ENCODE peak calls at places on chromosomes 3 and 15, in five cellular contexts. M is fibroblast of the aortic adventitia, S is neural crest cell, E is colonic mucosa, W is fibroblast of lung. L is an unnamed sample.

GRCh38 chr15:87816811-87817210 is 439.7 kb downstream of the NTRK3 start:
- DNase-seq in M (peak; percentile 96), S (no peak), E (no peak), W (peak; percentile 84), L (no peak)

GRCh38 chr3:175564335-175564734 is 705.2 kb downstream of the NAALADL2 start:
- DNase-seq in M (peak; percentile 3), S (no peak), E (no peak), W (peak; percentile 68), L (no peak)

GRCh38 chr3:104711435-104711834 is 655.3 kb upstream of the ALCAM start:
- DNase-seq in M (no peak), S (no peak), E (no peak), W (no peak), L (no peak)

GRCh38 chr3:170539886-170540285 is 46.0 kb downstream of the SLC7A14 start:
- DNase-seq in M (no peak), S (no peak), E (no peak), W (no peak), L (no peak)

GRCh38 chr3:165725296-165725695 is 111.9 kb downstream of the BCHE start:
- DNase-seq in M (peak; percentile 9), S (no peak), E (no peak), W (no peak), L (no peak)

GRCh38 chr3:172653004-172653403 is 57.9 kb downstream of the NCEH1 start:
- DNase-seq in M (no peak), S (no peak), E (no peak), W (no peak), L (no peak)

GRCh38 chr3:123788706-123789105 is 95.4 kb downstream of the MYLK start:
- DNase-seq in M (peak; percentile 52), S (no peak), E (no peak), W (no peak), L (no peak)

GRCh38 chr15:66630801-66631351 is 65.1 kb upstream of the LCTL start:
- DNase-seq in M (no peak), S (no peak), E (no peak), W (no peak), L (no peak)

GRCh38 chr3:129398803-129399144 is 29.7 kb downstream of the EFCAB12 start:
- DNase-seq in M (no peak), S (peak; percentile 9), E (peak; percentile 31), W (peak; percentile 21), L (peak; percentile 29)

GRCh38 chr3:156681003-156681402 is 6.6 kb downstream of the TIPARP start:
- DNase-seq in M (peak; percentile 89), S (no peak), E (no peak), W (peak; percentile 86), L (no peak)

GRCh38 chr3:141147657-141148056 is 84.0 kb upstream of the PXYLP1 start:
- DNase-seq in M (no peak), S (no peak), E (no peak), W (no peak), L (no peak)

GRCh38 chr15:31256385-31257265 is 70.0 kb upstream of the KLF13 start:
- DNase-seq in M (no peak), S (no peak), E (no peak), W (no peak), L (no peak)

GRCh38 chr3:29212789-29213433 is 68.0 kb upstream of the RBMS3 start:
- DNase-seq in M (no peak), S (no peak), E (no peak), W (no peak), L (no peak)

GRCh38 chr3:106208979-106209378 is 340.2 kb upstream of the CBLB start:
- DNase-seq in M (peak; percentile 69), S (no peak), E (no peak), W (peak; percentile 57), L (no peak)
- TF ChIP-seq CTCF in M (peak; percentile 51), S (no peak), E (no peak), W (peak; percentile 26), L (no peak)

GRCh38 chr3:136734382-136735070 is 17.7 kb downstream of the STAG1 start:
- DNase-seq in M (no peak), S (no peak), E (no peak), W (no peak), L (no peak)
- TF ChIP-seq CTCF in M (no peak), S (no peak), E (no peak), W (peak; percentile 5), L (no peak)

DNA sequence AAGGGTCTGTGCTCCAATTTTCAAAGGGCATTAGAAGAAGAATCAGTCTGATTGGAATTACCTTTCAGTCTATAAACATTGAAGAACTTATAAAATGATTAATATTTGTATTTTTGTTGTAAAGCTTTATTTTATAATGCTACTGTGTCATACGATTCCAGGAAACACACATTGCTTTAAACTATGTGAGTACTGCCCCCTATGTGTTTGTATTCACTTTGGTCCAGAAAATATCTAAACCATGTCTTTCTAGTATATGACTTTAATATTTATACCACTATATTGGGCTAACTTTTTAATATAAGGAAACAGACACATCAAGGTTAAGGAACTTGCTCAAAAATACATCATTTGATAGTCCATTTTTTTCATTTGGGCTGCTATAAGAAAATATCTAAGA is 3.2 kb upstream of the RIOX2 start:
- DNase-seq in M (no peak), S (no peak), E (no peak), W (no peak), L (no peak)
- TF ChIP-seq CTCF in M (peak; percentile 25), S (peak; percentile 30), E (no peak), W (peak; percentile 27), L (peak; percentile 13)

DNA sequence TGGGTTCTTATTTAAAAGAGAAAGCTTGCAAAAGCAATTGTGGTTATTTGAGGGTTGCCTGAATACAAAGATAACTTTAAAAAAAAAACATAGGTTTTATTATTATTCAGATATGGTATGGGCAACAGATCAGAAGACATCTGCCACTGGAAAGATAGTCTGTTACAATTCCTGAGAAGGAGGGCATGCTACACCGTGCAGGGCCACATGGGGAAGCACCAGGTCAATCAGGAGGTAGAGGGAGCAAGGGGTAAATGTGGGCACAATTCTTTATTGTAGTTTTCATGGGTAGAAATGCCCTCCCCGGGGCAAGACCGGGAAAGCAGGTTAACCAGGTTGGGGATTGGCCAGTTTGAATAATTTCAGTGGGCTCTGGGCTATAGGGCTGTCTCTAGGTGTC is 46.5 kb downstream of the BBS4 start:
- DNase-seq in M (no peak), S (no peak), E (no peak), W (no peak), L (no peak)
- TF ChIP-seq CTCF in M (no peak), S (peak; percentile 28), E (no peak), W (peak; percentile 4), L (no peak)

GRCh38 chr15:79035111-79035601 is 55.4 kb downstream of the RASGRF1 start:
- DNase-seq in M (no peak), S (no peak), E (no peak), W (no peak), L (no peak)
- TF ChIP-seq CTCF in M (no peak), S (peak; percentile 40), E (no peak), W (no peak), L (peak; percentile 31)

GRCh38 chr15:39886418-39886817 is 33.6 kb downstream of the GPR176 start:
- DNase-seq in M (no peak), S (no peak), E (no peak), W (no peak), L (no peak)

GRCh38 chr15:39888243-39888642 is 31.8 kb downstream of the GPR176 start:
- DNase-seq in M (no peak), S (no peak), E (no peak), W (no peak), L (no peak)

GRCh38 chr15:39887211-39887610 is 32.9 kb downstream of the GPR176 start:
- DNase-seq in M (no peak), S (no peak), E (no peak), W (no peak), L (no peak)

GRCh38 chr15:39888809-39889208 is 31.3 kb downstream of the GPR176 start:
- DNase-seq in M (no peak), S (no peak), E (no peak), W (no peak), L (no peak)

DNA sequence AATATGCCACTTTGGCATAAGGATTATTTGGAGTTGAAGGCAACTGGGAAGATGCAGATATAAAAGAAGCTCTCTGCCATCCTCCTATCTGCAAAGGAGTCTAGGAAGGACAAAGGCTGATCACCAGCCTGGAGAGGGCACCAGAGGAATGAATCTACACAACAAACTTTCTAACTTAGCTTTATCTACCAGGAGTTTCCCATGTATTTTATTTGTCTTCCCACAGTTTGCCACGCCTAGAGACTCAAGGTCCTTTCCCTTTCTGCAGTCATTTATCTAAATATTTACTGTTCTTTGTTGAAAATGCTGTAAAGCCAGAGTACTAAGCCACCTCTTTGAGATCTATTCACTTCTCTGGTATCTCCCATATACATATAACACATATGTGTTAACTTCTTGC is 32.2 kb downstream of the GPR176 start:
- DNase-seq in M (peak; percentile 58), S (no peak), E (peak; percentile 70), W (peak; percentile 77), L (no peak)
- TF ChIP-seq CTCF in M (peak; percentile 46), S (no peak), E (no peak), W (peak; percentile 60), L (no peak)

GRCh38 chr3:52217409-52217805 is 8.0 kb downstream of the TLR9 start:
- DNase-seq in M (no peak), S (no peak), E (no peak), W (no peak), L (no peak)

GRCh38 chr3:52218026-52218425 is 7.4 kb downstream of the TLR9 start:
- DNase-seq in M (no peak), S (no peak), E (no peak), W (no peak), L (no peak)

GRCh38 chr3:52218454-52218853 is 7.0 kb downstream of the TLR9 start:
- DNase-seq in M (no peak), S (no peak), E (no peak), W (no peak), L (no peak)

GRCh38 chr3:52220380-52221026 is 4.9 kb downstream of the TLR9 start:
- DNase-seq in M (peak; percentile 80), S (peak; percentile 97), E (peak; percentile 88), W (peak; percentile 72), L (peak; percentile 96)

GRCh38 chr3:52218953-52219650 is 6.3 kb downstream of the TLR9 start:
- DNase-seq in M (peak; percentile 47), S (no peak), E (no peak), W (no peak), L (no peak)
- TF ChIP-seq CTCF in M (peak; percentile 22), S (no peak), E (no peak), W (no peak), L (no peak)

GRCh38 chr3:39184081-39184967 is 8.1 kb downstream of the XIRP1 start:
- DNase-seq in M (no peak), S (no peak), E (no peak), W (no peak), L (no peak)
- TF ChIP-seq CTCF in M (no peak), S (no peak), E (no peak), W (no peak), L (no peak)

GRCh38 chr3:171644681-171645080 is 165.6 kb downstream of the PLD1 start:
- DNase-seq in M (no peak), S (no peak), E (no peak), W (no peak), L (no peak)

GRCh38 chr3:171646357-171647133 is 163.7 kb downstream of the PLD1 start:
- DNase-seq in M (peak; percentile 88), S (no peak), E (no peak), W (peak; percentile 86), L (no peak)

GRCh38 chr3:171643033-171643432 is 167.2 kb downstream of the PLD1 start:
- DNase-seq in M (no peak), S (no peak), E (no peak), W (no peak), L (no peak)

GRCh38 chr3:171640520-171641412 is 169.5 kb downstream of the PLD1 start:
- DNase-seq in M (peak; percentile 66), S (no peak), E (no peak), W (peak; percentile 36), L (no peak)
- TF ChIP-seq CTCF in M (peak; percentile 34), S (no peak), E (no peak), W (peak; percentile 30), L (no peak)

L was measured in glutamatergic neuron.